ENCODE peak calls at places on chromosomes 1 and 21, in five cellular contexts. Q is heart left ventricle, E is fibroblast of lung, Y is fibroblast of mammary gland, J is left lung. H is an unnamed sample.

GRCh38 chr1:162388615-162389014 is 7.1 kb downstream of the C1orf226 start:
- DNase-seq in Q (no peak), E (no peak), Y (peak), J (no peak), H (no peak)

GRCh38 chr1:22318279-22318983 is 133.2 kb upstream of the ZBTB40 start:
- DNase-seq in Q (no peak), E (no peak), Y (no peak), J (no peak), H (no peak)

GRCh38 chr1:42055061-42055460 is 98.1 kb upstream of the GUCA2B start:
- DNase-seq in Q (no peak), E (peak), Y (no peak), J (no peak), H (no peak)

GRCh38 chr1:183365676-183366075 is 52.5 kb downstream of the NMNAT2 start:
- DNase-seq in Q (no peak), E (peak), Y (no peak), J (no peak), H (no peak)

GRCh38 chr1:92485374-92486250 is 1.1 kb downstream of the GFI1 start:
- DNase-seq in Q (peak), E (no peak), Y (no peak), J (peak), H (no peak)

GRCh38 chr1:15919316-15919715 is 56.6 kb downstream of the ZBTB17 start:
- DNase-seq in Q (no peak), E (peak), Y (peak), J (no peak), H (peak)

GRCh38 chr1:203519896-203520295 is 25.9 kb downstream of the OPTC start:
- DNase-seq in Q (no peak), E (no peak), Y (no peak), J (no peak), H (no peak)

GRCh38 chr1:48356901-48357300 is 115.1 kb downstream of the SPATA6 start:
- DNase-seq in Q (no peak), E (no peak), Y (no peak), J (no peak), H (no peak)

GRCh38 chr1:21873174-21873573 is 61.1 kb downstream of the LDLRAD2 start:
- DNase-seq in Q (no peak), E (no peak), Y (no peak), J (no peak), H (no peak)

GRCh38 chr1:203592156-203592555 is 34.5 kb upstream of the ATP2B4 start:
- DNase-seq in Q (no peak), E (peak), Y (no peak), J (peak), H (no peak)

GRCh38 chr1:94727846-94728715 is 92.1 kb upstream of the SLC44A3 start:
- DNase-seq in Q (no peak), E (peak), Y (peak), J (no peak), H (peak)

GRCh38 chr1:218498061-218498938 is 153.2 kb downstream of the TGFB2 start:
- DNase-seq in Q (no peak), E (peak), Y (peak), J (no peak), H (no peak)

GRCh38 chr1:55650449-55650848 is 435.3 kb upstream of the USP24 start:
- DNase-seq in Q (no peak), E (peak), Y (no peak), J (no peak), H (peak)

GRCh38 chr1:218676991-218677390 is 331.9 kb downstream of the TGFB2 start:
- DNase-seq in Q (no peak), E (peak), Y (no peak), J (no peak), H (no peak)

GRCh38 chr1:226220473-226221189 is 2.8 kb upstream of the MIXL1 start:
- DNase-seq in Q (no peak), E (no peak), Y (no peak), J (no peak), H (no peak)

GRCh38 chr1:159945483-159946241 is at the start of gene IGSF9:
- DNase-seq in Q (peak), E (peak), Y (peak), J (peak), H (no peak)
- H3K4me3 ChIP-seq in Q (peak), E (peak), Y (peak), J (peak), H (peak)

GRCh38 chr1:202158810-202159533 is 1.4 kb downstream of the PTPN7 start:
- DNase-seq in Q (no peak), E (no peak), Y (no peak), J (no peak), H (no peak)

GRCh38 chr1:202162049-202162417 is 1.6 kb upstream of the PTPN7 start:
- DNase-seq in Q (no peak), E (no peak), Y (no peak), J (no peak), H (no peak)

GRCh38 chr1:202161151-202162048 is 998 bp upstream of the PTPN7 start:
- DNase-seq in Q (no peak), E (no peak), Y (no peak), J (no peak), H (no peak)

GRCh38 chr1:202159534-202160371 is 649 bp downstream of the PTPN7 start:
- DNase-seq in Q (no peak), E (no peak), Y (no peak), J (no peak), H (no peak)

DNA sequence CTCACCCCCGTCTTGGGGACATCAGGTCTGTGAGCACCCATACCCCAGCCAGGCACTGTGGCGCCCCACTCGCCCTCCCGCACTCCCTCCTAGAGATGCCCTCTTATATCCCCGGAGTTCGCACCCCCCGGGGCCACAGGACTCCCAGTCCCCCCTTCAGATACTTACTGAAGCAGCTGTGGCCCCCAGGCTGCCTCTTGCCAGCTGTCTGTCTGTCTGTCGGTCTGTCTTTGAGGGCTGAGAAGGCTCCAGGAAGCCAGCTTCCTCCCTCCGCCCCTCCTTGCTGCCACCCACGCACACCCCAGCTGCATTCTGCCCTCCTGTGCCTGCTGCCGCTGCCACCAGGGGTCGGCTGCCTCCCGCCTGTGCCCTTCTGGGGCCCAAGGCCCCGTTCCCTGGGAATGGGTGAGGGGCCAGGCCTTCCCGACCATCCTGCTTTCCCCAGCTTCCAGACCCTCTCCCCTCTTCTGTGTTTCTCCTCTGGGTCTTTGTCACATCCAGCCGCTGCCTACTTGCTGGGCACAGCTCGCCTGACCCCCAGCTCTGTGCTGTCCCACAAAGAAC is at the start of gene PTPN7:
- DNase-seq in Q (no peak), E (no peak), Y (no peak), J (peak), H (no peak)
- TF ChIP-seq CTCF in Q (no peak), E (no peak), Y (no peak), J (peak), H (no peak)

DNA sequence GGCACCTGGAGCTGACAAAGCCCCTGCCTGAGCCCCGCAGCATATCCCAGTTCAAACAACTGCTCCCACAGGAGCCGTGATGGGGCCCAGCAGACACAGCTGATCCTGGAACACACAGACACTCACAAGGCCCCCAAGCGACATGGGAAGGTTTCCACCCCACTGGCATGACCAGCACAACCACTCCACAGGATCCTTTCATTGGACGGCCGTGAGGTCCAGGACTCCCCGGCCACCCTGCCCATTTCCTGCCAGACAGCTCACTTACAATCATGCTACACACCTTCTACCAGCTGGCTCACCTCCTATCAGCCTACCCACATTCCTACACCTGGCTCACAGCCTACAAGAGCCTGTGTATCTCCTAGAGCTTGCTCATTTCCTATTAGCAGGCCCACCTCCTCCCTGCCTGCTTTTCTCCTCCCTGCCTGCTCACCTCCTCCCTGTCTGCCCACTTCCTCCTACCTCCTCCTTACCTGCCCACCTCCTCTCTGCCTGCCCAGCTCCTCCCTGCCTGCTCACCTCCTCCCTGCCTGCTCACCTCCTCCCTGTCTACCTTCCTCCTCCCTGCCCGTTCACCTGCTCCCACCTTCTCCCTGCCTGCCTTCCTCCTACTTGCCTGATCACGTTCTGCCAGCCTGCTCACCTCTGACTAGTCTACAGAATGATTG is 73.9 kb downstream of the MATN1 start:
- DNase-seq in Q (no peak), E (no peak), Y (no peak), J (no peak), H (no peak)
- H3K4me3 ChIP-seq in Q (no peak), E (no peak), Y (no peak), J (no peak), H (no peak)

DNA sequence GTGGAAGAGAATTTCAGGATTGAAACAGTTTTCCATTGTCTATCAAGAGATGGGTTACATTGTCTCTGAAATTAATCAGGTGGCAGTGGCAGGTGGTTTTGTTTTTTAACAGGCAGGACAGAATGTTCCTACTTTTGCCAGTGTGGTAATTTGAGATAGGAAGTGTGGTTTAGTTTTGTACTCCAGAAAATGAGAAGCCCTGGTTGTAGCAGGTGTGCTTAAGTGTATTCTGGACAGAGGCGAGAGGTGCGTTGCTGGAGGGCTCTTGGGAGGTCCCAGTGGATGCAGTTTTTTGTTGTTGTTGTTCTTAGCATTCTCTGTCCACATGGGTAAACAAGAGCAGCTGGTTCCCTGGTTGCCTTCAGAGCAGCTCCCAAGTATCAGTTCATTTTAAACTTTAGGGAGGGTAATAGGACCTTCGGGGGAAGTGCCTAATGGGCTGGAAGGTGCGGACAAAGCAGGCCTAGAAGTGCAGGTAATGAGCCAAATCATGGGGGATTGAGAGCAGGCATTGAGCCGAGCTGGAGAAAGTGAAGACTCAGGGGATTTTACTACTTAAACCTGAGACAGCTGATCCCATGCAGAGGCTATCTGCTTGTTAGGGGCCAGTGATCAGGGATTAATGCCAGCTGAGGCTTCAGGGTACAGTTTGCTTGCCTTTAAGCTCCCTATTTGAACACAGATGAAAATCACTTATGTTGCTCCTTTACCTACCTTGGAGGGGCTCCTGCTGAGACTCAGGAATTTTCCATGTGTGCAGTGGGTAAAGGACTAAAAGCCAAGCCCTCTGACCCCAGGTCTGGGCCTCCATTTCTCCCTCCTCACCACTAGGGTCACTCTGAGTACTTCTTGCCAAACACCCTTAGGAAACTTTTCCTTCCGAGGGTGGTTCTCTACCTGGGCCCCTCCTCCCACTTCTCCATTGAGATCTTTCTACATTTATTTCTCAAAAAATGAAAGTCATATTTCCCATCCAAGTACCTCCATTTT is 6.1 kb downstream of the PFKFB2 start:
- DNase-seq in Q (no peak), E (no peak), Y (no peak), J (no peak), H (no peak)
- TF ChIP-seq CTCF in Q (no peak), E (no peak), Y (no peak), J (no peak), H (no peak)

GRCh38 chr1:158998037-158998780 is 11.5 kb upstream of the IFI16 start:
- DNase-seq in Q (no peak), E (no peak), Y (no peak), J (no peak), H (no peak)
- H3K4me3 ChIP-seq in Q (no peak), E (no peak), Y (no peak), J (no peak), H (peak)

GRCh38 chr1:223031690-223032601 is 111.1 kb downstream of the TLR5 start:
- DNase-seq in Q (peak), E (peak), Y (peak), J (no peak), H (no peak)

GRCh38 chr1:223034270-223034798 is 108.7 kb downstream of the TLR5 start:
- DNase-seq in Q (no peak), E (no peak), Y (no peak), J (no peak), H (no peak)

GRCh38 chr1:223033658-223034057 is 109.4 kb downstream of the TLR5 start:
- DNase-seq in Q (no peak), E (peak), Y (peak), J (no peak), H (no peak)

GRCh38 chr1:223030871-223031270 is 112.2 kb downstream of the TLR5 start:
- DNase-seq in Q (no peak), E (no peak), Y (no peak), J (no peak), H (no peak)

GRCh38 chr1:223029985-223030769 is 112.9 kb downstream of the TLR5 start:
- DNase-seq in Q (no peak), E (no peak), Y (no peak), J (no peak), H (no peak)
- TF ChIP-seq CTCF in Q (no peak), E (no peak), Y (no peak), J (no peak), H (no peak)

GRCh38 chr21:39881661-39882060 is 14.4 kb downstream of the PCP4 start:
- DNase-seq in Q (no peak), E (no peak), Y (no peak), J (no peak), H (no peak)

GRCh38 chr21:39891111-39891510 is 23.9 kb downstream of the PCP4 start:
- DNase-seq in Q (no peak), E (no peak), Y (no peak), J (no peak), H (no peak)

GRCh38 chr21:39882186-39882882 is 15.1 kb downstream of the PCP4 start:
- DNase-seq in Q (no peak), E (no peak), Y (no peak), J (no peak), H (no peak)

GRCh38 chr21:39888848-39889247 is 21.6 kb downstream of the PCP4 start:
- DNase-seq in Q (no peak), E (no peak), Y (no peak), J (no peak), H (no peak)

GRCh38 chr21:39885119-39885848 is 18.0 kb downstream of the PCP4 start:
- DNase-seq in Q (peak), E (peak), Y (no peak), J (no peak), H (peak)
- H3K4me3 ChIP-seq in Q (no peak), E (no peak), Y (no peak), J (no peak), H (no peak)

DNA sequence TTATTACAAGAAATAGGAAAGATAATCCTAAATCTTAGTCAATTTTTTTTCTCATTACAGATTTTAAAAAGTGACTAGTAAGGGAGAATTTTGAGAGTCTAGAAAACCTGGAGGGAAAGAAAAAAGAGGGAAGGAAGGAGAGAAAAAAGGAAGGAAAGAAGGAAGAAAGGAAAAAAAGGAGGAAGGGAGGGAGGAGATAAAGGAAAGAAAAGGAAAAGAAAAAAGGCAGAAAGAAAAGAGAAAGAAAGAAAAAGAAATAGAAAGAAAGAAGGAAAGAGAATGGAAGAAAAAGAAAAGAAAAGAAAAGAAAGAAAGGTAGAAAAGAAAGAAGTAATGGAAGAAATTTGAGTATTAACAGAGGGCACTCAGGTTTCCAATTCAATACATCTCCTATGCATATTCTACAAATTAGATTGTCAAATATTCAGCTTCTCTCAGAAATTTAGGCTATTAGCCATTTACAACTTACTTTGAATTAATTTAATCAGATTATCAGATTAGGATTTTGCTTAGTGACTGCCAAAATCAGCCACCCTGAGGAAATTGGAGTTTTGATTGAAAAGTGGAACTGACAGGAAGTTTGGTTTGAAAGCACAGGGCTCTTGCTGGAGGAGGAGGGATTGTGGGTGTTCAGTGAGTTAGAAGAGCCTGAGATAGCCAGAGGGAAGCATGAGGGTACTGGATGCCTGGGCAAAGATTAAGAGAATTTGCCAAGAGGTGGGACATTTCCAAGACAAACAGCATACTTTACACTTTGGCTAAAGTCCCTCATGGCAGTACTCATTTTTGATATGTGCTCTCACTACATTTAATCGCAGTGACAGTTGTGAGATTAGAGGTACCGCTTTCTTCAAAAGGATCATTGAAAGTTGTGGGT is 677.9 kb downstream of the USP25 start:
- DNase-seq in Q (no peak), E (peak), Y (no peak), J (no peak), H (no peak)
- TF ChIP-seq CTCF in Q (no peak), E (no peak), Y (no peak), J (no peak), H (no peak)

H was measured in astrocyte of the cerebellum.